ENCODE peak calls at places on chromosomes 16 and 17, in four cellular contexts. One of them, this sample, is unnamed.

GRCh38 chr16:56669005-56669839 is at the start of gene MT1H:
- DNase-seq in dorsolateral prefrontal cortex: no peak
- DNase-seq in Jurkat, Clone E6-1: no peak
- DNase-seq in IMR-90: no peak
- DNase-seq in this sample: no peak

GRCh38 chr16:16019488-16019887 is 70.1 kb downstream of the ABCC1 start:
- DNase-seq in dorsolateral prefrontal cortex: no peak
- DNase-seq in Jurkat, Clone E6-1: no peak
- DNase-seq in IMR-90: peak
- DNase-seq in this sample: no peak

GRCh38 chr16:52912565-52913173 is 140.0 kb downstream of the CHD9NB start:
- DNase-seq in dorsolateral prefrontal cortex: peak
- DNase-seq in Jurkat, Clone E6-1: peak
- DNase-seq in IMR-90: peak
- DNase-seq in this sample: peak

GRCh38 chr16:10812352-10813122 is 6.1 kb downstream of the TVP23A start:
- DNase-seq in dorsolateral prefrontal cortex: no peak
- DNase-seq in Jurkat, Clone E6-1: no peak
- DNase-seq in IMR-90: no peak
- DNase-seq in this sample: no peak

GRCh38 chr17:45131616-45132301 is 556 bp downstream of the PLCD3 start:
- DNase-seq in dorsolateral prefrontal cortex: no peak
- DNase-seq in Jurkat, Clone E6-1: no peak
- DNase-seq in IMR-90: no peak
- DNase-seq in this sample: peak

GRCh38 chr16:51549836-51550235 is 398.8 kb upstream of the SALL1 start:
- DNase-seq in dorsolateral prefrontal cortex: no peak
- DNase-seq in Jurkat, Clone E6-1: peak
- DNase-seq in IMR-90: peak
- DNase-seq in this sample: no peak

GRCh38 chr17:79840204-79840988 is 1.2 kb upstream of the CBX4 start:
- DNase-seq in dorsolateral prefrontal cortex: no peak
- DNase-seq in Jurkat, Clone E6-1: no peak
- DNase-seq in IMR-90: peak
- DNase-seq in this sample: no peak

GRCh38 chr16:81946206-81946605 is 65.1 kb downstream of the SDR42E1 start:
- DNase-seq in dorsolateral prefrontal cortex: no peak
- DNase-seq in Jurkat, Clone E6-1: no peak
- DNase-seq in IMR-90: no peak
- DNase-seq in this sample: no peak

GRCh38 chr17:5210853-5211252 is 19.2 kb upstream of the ZNF594 start:
- DNase-seq in dorsolateral prefrontal cortex: no peak
- DNase-seq in Jurkat, Clone E6-1: no peak
- DNase-seq in IMR-90: no peak
- DNase-seq in this sample: no peak

GRCh38 chr17:22435231-22435974 is 743.1 kb downstream of the KCNJ18 start:
- DNase-seq in dorsolateral prefrontal cortex: no peak
- DNase-seq in Jurkat, Clone E6-1: no peak
- DNase-seq in IMR-90: no peak
- DNase-seq in this sample: no peak

GRCh38 chr17:80069886-80070177 is 31.5 kb upstream of the GAA start:
- DNase-seq in dorsolateral prefrontal cortex: no peak
- DNase-seq in Jurkat, Clone E6-1: no peak
- DNase-seq in IMR-90: no peak
- DNase-seq in this sample: no peak

GRCh38 chr16:64925166-64925565 is 196.7 kb downstream of the CDH11 start:
- DNase-seq in dorsolateral prefrontal cortex: no peak
- DNase-seq in Jurkat, Clone E6-1: no peak
- DNase-seq in IMR-90: no peak
- DNase-seq in this sample: no peak

GRCh38 chr17:7466644-7467341 is 12.6 kb downstream of the ZBTB4 start:
- DNase-seq in dorsolateral prefrontal cortex: no peak
- DNase-seq in Jurkat, Clone E6-1: no peak
- DNase-seq in IMR-90: peak
- DNase-seq in this sample: no peak

GRCh38 chr16:59412275-59412841 is 678.2 kb upstream of the GOT2 start:
- DNase-seq in dorsolateral prefrontal cortex: no peak
- DNase-seq in Jurkat, Clone E6-1: no peak
- DNase-seq in IMR-90: peak
- DNase-seq in this sample: no peak

GRCh38 chr16:15575293-15576049 is 67.5 kb downstream of the MARF1 start:
- DNase-seq in dorsolateral prefrontal cortex: no peak
- DNase-seq in Jurkat, Clone E6-1: no peak
- DNase-seq in IMR-90: no peak
- DNase-seq in this sample: no peak

GRCh38 chr16:68229431-68230175 is 6.3 kb downstream of the ESRP2 start:
- DNase-seq in dorsolateral prefrontal cortex: peak
- DNase-seq in Jurkat, Clone E6-1: peak
- DNase-seq in IMR-90: peak
- DNase-seq in this sample: peak

GRCh38 chr17:61221597-61222471 is 177.8 kb upstream of the TBX2 start:
- DNase-seq in dorsolateral prefrontal cortex: no peak
- DNase-seq in Jurkat, Clone E6-1: peak
- DNase-seq in IMR-90: peak
- DNase-seq in this sample: peak

GRCh38 chr17:6526362-6527152 is 29.8 kb downstream of the PITPNM3 start:
- DNase-seq in dorsolateral prefrontal cortex: no peak
- DNase-seq in Jurkat, Clone E6-1: peak
- DNase-seq in IMR-90: peak
- DNase-seq in this sample: no peak

GRCh38 chr17:42408076-42408475 is 15.0 kb downstream of the CAVIN1 start:
- DNase-seq in dorsolateral prefrontal cortex: peak
- DNase-seq in Jurkat, Clone E6-1: no peak
- DNase-seq in IMR-90: no peak
- DNase-seq in this sample: no peak

GRCh38 chr16:3640632-3641501 is 13.6 kb upstream of the DNASE1 start:
- DNase-seq in dorsolateral prefrontal cortex: peak
- DNase-seq in Jurkat, Clone E6-1: no peak
- DNase-seq in IMR-90: no peak
- DNase-seq in this sample: no peak

GRCh38 chr17:6711081-6711674 is 2.0 kb downstream of the SLC13A5 start:
- DNase-seq in dorsolateral prefrontal cortex: no peak
- DNase-seq in Jurkat, Clone E6-1: no peak
- DNase-seq in IMR-90: no peak
- DNase-seq in this sample: no peak

GRCh38 chr16:50245417-50246298 is 20.7 kb upstream of the ADCY7 start:
- DNase-seq in dorsolateral prefrontal cortex: no peak
- DNase-seq in Jurkat, Clone E6-1: no peak
- DNase-seq in IMR-90: peak
- DNase-seq in this sample: peak

GRCh38 chr16:50247123-50247905 is 19.0 kb upstream of the ADCY7 start:
- DNase-seq in dorsolateral prefrontal cortex: no peak
- DNase-seq in Jurkat, Clone E6-1: no peak
- DNase-seq in IMR-90: no peak
- DNase-seq in this sample: no peak

GRCh38 chr16:50244140-50244503 is 22.2 kb upstream of the ADCY7 start:
- DNase-seq in dorsolateral prefrontal cortex: no peak
- DNase-seq in Jurkat, Clone E6-1: no peak
- DNase-seq in IMR-90: peak
- DNase-seq in this sample: no peak

GRCh38 chr16:50246299-50247122 is 19.8 kb upstream of the ADCY7 start:
- DNase-seq in dorsolateral prefrontal cortex: no peak
- DNase-seq in Jurkat, Clone E6-1: no peak
- DNase-seq in IMR-90: no peak
- DNase-seq in this sample: no peak

DNA sequence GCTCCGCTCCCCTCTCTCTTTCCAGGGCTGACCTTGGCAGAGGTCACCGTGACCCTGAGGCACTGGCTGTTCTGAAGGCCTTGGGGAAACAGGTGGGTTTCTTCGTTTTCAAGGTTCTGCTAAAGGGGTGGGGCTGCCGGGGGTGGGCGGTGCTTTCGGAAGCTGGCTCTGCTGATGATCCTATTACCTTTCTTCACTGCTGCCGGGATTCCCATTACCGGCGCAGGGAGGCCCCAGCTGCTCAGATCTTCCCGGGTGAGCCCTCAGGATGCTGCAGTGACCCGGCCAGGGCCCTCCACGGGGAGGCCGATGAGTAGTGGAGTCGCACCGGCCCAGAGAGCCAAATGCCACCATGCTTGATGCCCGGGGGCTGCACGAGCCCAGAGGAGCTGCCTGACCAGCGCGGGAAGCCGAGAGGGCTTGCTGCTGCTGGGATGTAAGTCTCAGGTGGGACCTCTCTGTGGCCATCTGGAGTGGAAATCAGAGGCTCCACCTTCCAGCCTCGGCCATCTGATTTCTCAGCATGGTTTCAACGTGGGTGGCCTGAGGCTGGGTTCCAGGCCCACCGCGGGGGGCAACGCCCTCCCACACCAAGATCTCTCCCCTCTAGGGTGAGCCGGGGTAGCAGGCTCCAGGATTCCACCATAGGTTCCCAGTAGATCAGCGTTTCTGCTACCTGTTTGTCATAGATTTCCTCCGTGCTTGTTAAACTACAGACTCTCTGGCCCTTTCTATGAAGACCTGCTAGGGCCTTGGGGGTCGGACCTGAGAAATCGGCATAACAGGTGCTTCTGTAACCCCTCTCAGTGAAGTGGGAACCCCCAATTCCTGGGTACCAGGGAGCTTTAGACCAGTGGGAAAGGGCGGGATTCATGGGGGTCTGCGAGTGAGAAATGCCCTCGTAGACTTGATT is 21.6 kb upstream of the ADCY7 start:
- DNase-seq in dorsolateral prefrontal cortex: no peak
- DNase-seq in Jurkat, Clone E6-1: no peak
- DNase-seq in IMR-90: no peak
- DNase-seq in this sample: no peak
- H3K4me3 ChIP-seq in dorsolateral prefrontal cortex: no peak
- H3K4me3 ChIP-seq in Jurkat, Clone E6-1: no peak
- H3K4me3 ChIP-seq in IMR-90: no peak
- H3K4me3 ChIP-seq in this sample: no peak

GRCh38 chr16:30997000-30997886 is 12.2 kb downstream of the HSD3B7 start:
- DNase-seq in dorsolateral prefrontal cortex: peak
- DNase-seq in Jurkat, Clone E6-1: no peak
- DNase-seq in IMR-90: peak
- DNase-seq in this sample: no peak
- H3K4me3 ChIP-seq in dorsolateral prefrontal cortex: peak
- H3K4me3 ChIP-seq in Jurkat, Clone E6-1: no peak
- H3K4me3 ChIP-seq in IMR-90: peak
- H3K4me3 ChIP-seq in this sample: no peak

GRCh38 chr17:77435272-77436057 is 294.7 kb downstream of the SEC14L1 start:
- DNase-seq in dorsolateral prefrontal cortex: no peak
- DNase-seq in Jurkat, Clone E6-1: no peak
- DNase-seq in IMR-90: no peak
- DNase-seq in this sample: no peak

GRCh38 chr17:77434136-77435114 is 293.7 kb downstream of the SEC14L1 start:
- DNase-seq in dorsolateral prefrontal cortex: no peak
- DNase-seq in Jurkat, Clone E6-1: no peak
- DNase-seq in IMR-90: no peak
- DNase-seq in this sample: no peak

GRCh38 chr17:77432791-77433190 is 292.0 kb downstream of the SEC14L1 start:
- DNase-seq in dorsolateral prefrontal cortex: no peak
- DNase-seq in Jurkat, Clone E6-1: no peak
- DNase-seq in IMR-90: no peak
- DNase-seq in this sample: no peak

GRCh38 chr17:77432034-77432554 is 291.3 kb downstream of the SEC14L1 start:
- DNase-seq in dorsolateral prefrontal cortex: no peak
- DNase-seq in Jurkat, Clone E6-1: no peak
- DNase-seq in IMR-90: no peak
- DNase-seq in this sample: no peak

GRCh38 chr17:77433385-77434135 is 292.8 kb downstream of the SEC14L1 start:
- DNase-seq in dorsolateral prefrontal cortex: no peak
- DNase-seq in Jurkat, Clone E6-1: no peak
- DNase-seq in IMR-90: peak
- DNase-seq in this sample: no peak
- H3K4me3 ChIP-seq in dorsolateral prefrontal cortex: no peak
- H3K4me3 ChIP-seq in Jurkat, Clone E6-1: no peak
- H3K4me3 ChIP-seq in IMR-90: no peak
- H3K4me3 ChIP-seq in this sample: no peak

DNA sequence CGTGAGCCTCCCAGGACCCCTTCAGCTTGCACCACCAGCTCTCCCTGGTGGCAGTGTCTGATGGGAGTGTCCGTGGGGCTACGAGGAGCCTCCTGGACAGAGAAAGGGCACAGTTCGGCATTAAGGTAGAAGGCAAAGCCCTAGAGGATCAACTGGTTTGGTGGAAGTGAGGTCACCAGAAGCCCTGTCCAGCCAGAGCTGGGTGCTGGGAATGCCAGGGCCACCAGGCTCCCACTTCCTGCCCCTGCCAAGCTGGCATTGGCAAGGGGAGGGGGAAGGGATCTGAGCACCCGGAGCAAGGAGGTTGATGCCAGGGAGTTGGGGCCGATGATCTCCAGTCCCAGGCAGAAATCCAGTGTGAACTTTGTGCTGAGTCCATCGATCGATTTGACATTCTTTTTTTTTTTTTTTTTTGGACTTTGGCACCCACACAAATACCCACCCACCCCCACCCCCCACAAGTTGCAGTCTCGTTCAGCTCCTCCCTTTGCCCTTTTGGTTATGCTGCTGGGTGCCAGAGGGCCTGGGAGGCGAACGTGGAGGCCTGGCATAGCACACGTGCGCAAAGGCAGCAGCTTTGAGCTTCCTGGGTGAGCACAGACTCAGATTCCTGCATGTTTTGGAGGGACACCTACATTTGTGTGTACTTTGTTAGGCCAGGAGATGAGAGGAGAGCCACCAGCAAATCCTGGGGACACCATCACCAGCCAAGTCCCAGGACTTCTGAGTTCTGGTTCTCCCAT is 2.1 kb downstream of the NHERF1 start:
- DNase-seq in dorsolateral prefrontal cortex: peak
- DNase-seq in Jurkat, Clone E6-1: no peak
- DNase-seq in IMR-90: no peak
- DNase-seq in this sample: peak
- H3K4me3 ChIP-seq in dorsolateral prefrontal cortex: peak
- H3K4me3 ChIP-seq in Jurkat, Clone E6-1: peak
- H3K4me3 ChIP-seq in IMR-90: no peak
- H3K4me3 ChIP-seq in this sample: peak